ENCODE peak calls at places on chromosomes 11 and 22, in seven cellular contexts. F is GM06990, P is lower leg skin, R is GM10248, U is IMR-90, N is esophagus squamous epithelium, I is colonic mucosa. L is an unnamed sample.

GRCh38 chr11:35742707-35743454 is 80.3 kb downstream of the TRIM44 start:
- DNase-seq in F (no peak), P (no peak), R (no peak), U (no peak), N (no peak), I (no peak), L (no peak)

GRCh38 chr22:25987948-25988347 is 181.3 kb upstream of the SEZ6L start:
- DNase-seq in F (no peak), P (no peak), R (peak; percentile 23), U (no peak), N (no peak), I (no peak), L (no peak)

GRCh38 chr11:107043242-107043991 is 25.1 kb upstream of the GUCY1A2 start:
- DNase-seq in F (peak; percentile 49), P (no peak), R (peak; percentile 25), U (peak; percentile 82), N (no peak), I (no peak), L (no peak)

GRCh38 chr11:133403900-133404299 is 128.4 kb downstream of the OPCML start:
- DNase-seq in F (no peak), P (no peak), R (no peak), U (no peak), N (no peak), I (no peak), L (no peak)

GRCh38 chr11:85718991-85719807 is 33.2 kb upstream of the CCDC89 start:
- DNase-seq in F (no peak), P (peak; percentile 85), R (no peak), U (peak; percentile 100), N (no peak), I (no peak), L (no peak)

GRCh38 chr11:9573775-9574555 is 495 bp downstream of the WEE1 start:
- DNase-seq in F (no peak), P (peak; percentile 87), R (peak; percentile 33), U (no peak), N (no peak), I (peak; percentile 26), L (no peak)

GRCh38 chr11:131511794-131512193 is 141.4 kb downstream of the NTM start:
- DNase-seq in F (no peak), P (no peak), R (peak; percentile 43), U (no peak), N (no peak), I (peak; percentile 50), L (peak; percentile 58)

GRCh38 chr11:11841121-11841604 is 609 bp upstream of the USP47 start:
- DNase-seq in F (no peak), P (no peak), R (no peak), U (no peak), N (no peak), I (peak; percentile 69), L (peak; percentile 51)

GRCh38 chr11:119684361-119685072 is 44.5 kb downstream of the NECTIN1 start:
- DNase-seq in F (no peak), P (no peak), R (no peak), U (peak; percentile 75), N (no peak), I (no peak), L (no peak)

GRCh38 chr11:59960502-59961381 is 3.1 kb upstream of the OOSP4A start:
- DNase-seq in F (no peak), P (no peak), R (no peak), U (no peak), N (no peak), I (peak; percentile 48), L (no peak)

GRCh38 chr11:67266424-67267187 is at the start of gene GRK2:
- DNase-seq in F (no peak), P (no peak), R (peak; percentile 63), U (peak; percentile 28), N (no peak), I (no peak), L (no peak)

GRCh38 chr11:117424781-117425180 is 97.1 kb downstream of the CEP164 start:
- DNase-seq in F (no peak), P (no peak), R (no peak), U (no peak), N (no peak), I (no peak), L (no peak)

GRCh38 chr22:46446799-46447198 is 90.6 kb downstream of the CELSR1 start:
- DNase-seq in F (no peak), P (no peak), R (no peak), U (no peak), N (no peak), I (no peak), L (no peak)

GRCh38 chr11:116219171-116219635 is 553.6 kb downstream of the BUD13 start:
- DNase-seq in F (no peak), P (peak; percentile 43), R (no peak), U (no peak), N (no peak), I (no peak), L (no peak)

GRCh38 chr11:88315981-88316441 is 21.5 kb downstream of the CTSC start:
- DNase-seq in F (no peak), P (no peak), R (no peak), U (no peak), N (no peak), I (peak; percentile 42), L (no peak)

GRCh38 chr11:3135491-3136440 is 29.3 kb downstream of the OSBPL5 start:
- DNase-seq in F (no peak), P (peak; percentile 79), R (no peak), U (no peak), N (no peak), I (no peak), L (no peak)

GRCh38 chr11:93895106-93895862 is 44.9 kb upstream of the VSTM5 start:
- DNase-seq in F (no peak), P (no peak), R (no peak), U (peak; percentile 82), N (no peak), I (peak; percentile 21), L (no peak)

GRCh38 chr22:32587449-32587848 is 112.8 kb downstream of the FBXO7 start:
- DNase-seq in F (no peak), P (peak; percentile 76), R (no peak), U (no peak), N (no peak), I (no peak), L (no peak)

GRCh38 chr22:44938886-44939285 is 70.9 kb downstream of the PHF21B start:
- DNase-seq in F (no peak), P (no peak), R (no peak), U (no peak), N (no peak), I (no peak), L (no peak)

GRCh38 chr11:13376838-13377237 is 86.2 kb downstream of the BTBD10 start:
- DNase-seq in F (no peak), P (no peak), R (no peak), U (no peak), N (no peak), I (no peak), L (no peak)

GRCh38 chr22:50529416-50530279 is at the start of gene TYMP:
- DNase-seq in F (peak; percentile 89), P (peak; percentile 95), R (peak; percentile 85), U (no peak), N (no peak), I (peak; percentile 83), L (peak; percentile 27)

GRCh38 chr11:72643547-72643946 is 30.7 kb downstream of the PDE2A start:
- DNase-seq in F (no peak), P (no peak), R (no peak), U (no peak), N (no peak), I (no peak), L (no peak)
- TF ChIP-seq CTCF in F (no peak), P (no peak), R (no peak), U (no peak), N (no peak), I (no peak), L (no peak)

GRCh38 chr11:95148421-95148820 is 58.8 kb downstream of the ENDOD1 start:
- DNase-seq in F (no peak), P (no peak), R (no peak), U (no peak), N (no peak), I (no peak), L (no peak)

GRCh38 chr11:95148938-95149337 is 59.3 kb downstream of the ENDOD1 start:
- DNase-seq in F (no peak), P (no peak), R (no peak), U (no peak), N (no peak), I (no peak), L (no peak)

GRCh38 chr11:95149659-95150294 is 60.1 kb downstream of the ENDOD1 start:
- DNase-seq in F (no peak), P (peak; percentile 89), R (no peak), U (no peak), N (no peak), I (peak; percentile 52), L (no peak)

GRCh38 chr11:95152878-95153856 is 63.5 kb downstream of the ENDOD1 start:
- DNase-seq in F (peak; percentile 13), P (no peak), R (no peak), U (no peak), N (no peak), I (no peak), L (no peak)

GRCh38 chr11:95150977-95151684 is 61.5 kb downstream of the ENDOD1 start:
- DNase-seq in F (peak; percentile 88), P (peak; percentile 98), R (peak; percentile 93), U (peak; percentile 78), N (peak; percentile 68), I (peak; percentile 94), L (peak; percentile 77)
- TF ChIP-seq CTCF in F (peak; percentile 81), P (no peak), R (peak; percentile 84), U (peak; percentile 89), N (peak; percentile 97), I (peak; percentile 82), L (peak; percentile 80)

GRCh38 chr11:57313788-57314135 is 11.0 kb downstream of the TNKS1BP1 start:
- DNase-seq in F (no peak), P (no peak), R (no peak), U (no peak), N (no peak), I (no peak), L (no peak)

GRCh38 chr11:57314221-57314973 is 10.4 kb downstream of the TNKS1BP1 start:
- DNase-seq in F (no peak), P (no peak), R (no peak), U (no peak), N (no peak), I (no peak), L (no peak)

GRCh38 chr11:57318178-57318577 is 6.6 kb downstream of the TNKS1BP1 start:
- DNase-seq in F (no peak), P (no peak), R (no peak), U (peak; percentile 21), N (no peak), I (peak; percentile 55), L (no peak)

GRCh38 chr11:57315491-57315890 is 9.3 kb downstream of the TNKS1BP1 start:
- DNase-seq in F (no peak), P (no peak), R (no peak), U (peak; percentile 61), N (no peak), I (no peak), L (no peak)

DNA sequence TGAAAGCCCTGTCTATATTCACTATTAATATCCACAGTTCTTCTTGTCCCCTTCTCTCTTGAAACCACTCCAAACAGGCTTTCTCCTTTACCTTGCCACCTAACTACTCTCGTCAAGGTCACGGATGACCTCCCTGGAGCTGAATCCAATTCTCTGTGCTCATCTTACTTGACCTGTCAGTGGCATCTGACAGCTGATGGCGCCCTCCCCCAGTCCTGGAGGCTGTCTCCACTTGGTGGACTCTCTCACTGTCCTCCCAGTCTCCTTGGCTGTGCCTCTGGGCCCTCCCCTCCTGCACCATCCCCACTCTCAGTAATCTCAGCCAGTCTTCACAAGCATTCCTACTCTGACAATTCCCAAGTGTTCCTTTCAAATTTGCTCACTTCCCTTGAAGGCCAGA is 8.7 kb downstream of the TNKS1BP1 start:
- DNase-seq in F (no peak), P (no peak), R (no peak), U (no peak), N (no peak), I (no peak), L (no peak)
- TF ChIP-seq CTCF in F (no peak), P (no peak), R (no peak), U (no peak), N (no peak), I (no peak), L (no peak)

GRCh38 chr11:69950120-69950519 is 128.0 kb upstream of the ANO1 start:
- DNase-seq in F (no peak), P (no peak), R (peak; percentile 49), U (peak; percentile 31), N (no peak), I (peak; percentile 50), L (no peak)
- TF ChIP-seq CTCF in F (peak; percentile 40), P (no peak), R (peak; percentile 7), U (peak; percentile 55), N (no peak), I (no peak), L (peak; percentile 50)

L was measured in mesothelial cell of epicardium.